ENCODE peak calls at places on chromosomes 6 and 20, in five cellular contexts. U is HFFc6, V is RWPE1, A is sigmoid colon, R is WERI-Rb-1. I is an unnamed sample.

GRCh38 chr6:138307816-138308727 is 69.6 kb upstream of the SMIM28 start:
- DNase-seq in R (no peak), A (peak; percentile 79), V (no peak), U (peak; percentile 56), I (no peak)

GRCh38 chr20:23630392-23630849 is 7.3 kb downstream of the CST3 start:
- DNase-seq in V (no peak), R (no peak), A (no peak), U (no peak), I (no peak)

GRCh38 chr6:63114610-63115009 is 96.7 kb upstream of the FKBP1C start:
- DNase-seq in V (no peak), A (no peak), R (no peak), U (no peak), I (no peak)

GRCh38 chr20:57622579-57623381 is 2.6 kb upstream of the ZBP1 start:
- DNase-seq in U (peak; percentile 39), A (no peak), R (peak; percentile 75), V (peak; percentile 99), I (peak; percentile 97)

GRCh38 chr6:38150681-38151296 is 331.3 kb downstream of the ZFAND3 start:
- DNase-seq in A (no peak), V (no peak), U (no peak), R (no peak), I (no peak)

GRCh38 chr6:106194949-106195919 is 109.1 kb downstream of the PRDM1 start:
- DNase-seq in R (no peak), U (peak; percentile 58), A (no peak), V (peak; percentile 72), I (peak; percentile 99)

GRCh38 chr20:58696411-58696961 is 3.9 kb downstream of the NPEPL1 start:
- DNase-seq in U (no peak), V (no peak), A (peak; percentile 59), R (no peak), I (no peak)

GRCh38 chr6:155782320-155782730 is 326.7 kb upstream of the NOX3 start:
- DNase-seq in A (no peak), U (peak; percentile 94), R (no peak), V (peak; percentile 24), I (peak; percentile 99)

GRCh38 chr20:4666001-4666470 is 55.7 kb upstream of the PRND start:
- DNase-seq in V (peak; percentile 42), U (peak; percentile 89), A (no peak), R (no peak), I (peak; percentile 83)

GRCh38 chr6:148298683-148299082 is 44.0 kb upstream of the SASH1 start:
- DNase-seq in U (no peak), A (no peak), R (no peak), V (no peak), I (no peak)

GRCh38 chr6:38056361-38056760 is 236.8 kb downstream of the ZFAND3 start:
- DNase-seq in V (no peak), A (no peak), R (no peak), U (no peak), I (no peak)

GRCh38 chr20:58650776-58651547 is at the start of gene STX16:
- DNase-seq in R (peak; percentile 90), A (peak; percentile 95), U (peak; percentile 86), V (peak; percentile 100), I (peak; percentile 90)

GRCh38 chr6:61586934-61587537 is 699.0 kb downstream of the KHDRBS2 start:
- DNase-seq in U (no peak), V (no peak), R (no peak), A (no peak), I (no peak)

GRCh38 chr6:95847061-95847460 is 168.7 kb upstream of the FUT9 start:
- DNase-seq in V (no peak), A (no peak), R (no peak), U (no peak), I (no peak)

GRCh38 chr20:25369529-25369928 is 21.1 kb downstream of the ABHD12 start:
- DNase-seq in U (no peak), V (no peak), R (no peak), A (no peak), I (no peak)

GRCh38 chr6:147802400-147802799 is 293.9 kb downstream of the SAMD5 start:
- DNase-seq in U (no peak), R (no peak), V (no peak), A (no peak), I (no peak)

GRCh38 chr6:33959661-33960344 is 156.0 kb upstream of the MLN start:
- DNase-seq in A (no peak), U (no peak), V (peak; percentile 67), R (peak; percentile 11), I (peak; percentile 21)

GRCh38 chr6:14694308-14694707 is 551.6 kb upstream of the JARID2 start:
- DNase-seq in U (no peak), R (no peak), A (no peak), V (no peak), I (no peak)

GRCh38 chr20:62311150-62311549 is 8.4 kb downstream of the ADRM1 start:
- DNase-seq in V (no peak), A (no peak), U (no peak), R (no peak), I (no peak)

GRCh38 chr20:50385733-50386640 is 124.2 kb upstream of the PTPN1 start:
- DNase-seq in R (no peak), V (no peak), A (no peak), U (no peak), I (no peak)

GRCh38 chr6:81800666-81801065 is 48.2 kb upstream of the TENT5A start:
- DNase-seq in V (no peak), R (no peak), A (no peak), U (no peak), I (no peak)

GRCh38 chr6:55449219-55449618 is 122.0 kb downstream of the GFRAL start:
- DNase-seq in A (no peak), U (no peak), V (no peak), R (peak; percentile 27), I (no peak)

GRCh38 chr6:89853068-89853467 is 23.4 kb downstream of the CASP8AP2 start:
- DNase-seq in U (peak; percentile 57), V (no peak), R (no peak), A (no peak), I (no peak)

GRCh38 chr6:31128093-31128676 is 7.9 kb upstream of the CDSN start:
- DNase-seq in R (peak; percentile 89), A (no peak), U (no peak), V (peak; percentile 53), I (no peak)

GRCh38 chr6:146650799-146651481 is 52.2 kb downstream of the ADGB start:
- DNase-seq in R (no peak), V (peak; percentile 2), A (no peak), U (no peak), I (peak; percentile 17)

GRCh38 chr6:6843057-6843627 is 254.6 kb downstream of the LY86 start:
- DNase-seq in R (no peak), V (peak; percentile 75), U (peak; percentile 26), A (no peak), I (peak; percentile 62)

GRCh38 chr20:4795394-4795793 is 73.7 kb downstream of the PRND start:
- DNase-seq in R (no peak), V (peak; percentile 51), A (no peak), U (peak; percentile 53), I (peak; percentile 44)

GRCh38 chr6:22828179-22829062 is 259.1 kb downstream of the HDGFL1 start:
- DNase-seq in R (peak; percentile 80), V (peak; percentile 88), U (peak; percentile 86), A (no peak), I (peak; percentile 97)

GRCh38 chr20:50799176-50799889 is 4.5 kb downstream of the BCAS4 start:
- DNase-seq in R (no peak), V (no peak), A (no peak), U (no peak), I (no peak)

GRCh38 chr6:33905081-33905609 is 101.3 kb upstream of the MLN start:
- DNase-seq in A (no peak), V (no peak), R (no peak), U (no peak), I (no peak)

GRCh38 chr20:54165014-54165413 is 8.8 kb downstream of the CYP24A1 start:
- DNase-seq in U (no peak), V (no peak), R (no peak), A (no peak), I (no peak)

GRCh38 chr20:53021934-53022333 is 49.8 kb downstream of the TSHZ2 start:
- DNase-seq in A (no peak), R (no peak), U (no peak), V (peak; percentile 54), I (no peak)

GRCh38 chr6:1798303-1798964 is 188.7 kb downstream of the FOXC1 start:
- DNase-seq in V (no peak), A (no peak), U (no peak), R (no peak), I (no peak)

GRCh38 chr6:159720708-159721107 is 6.6 kb upstream of the WTAP start:
- DNase-seq in V (peak; percentile 59), U (no peak), A (no peak), R (peak; percentile 18), I (no peak)

GRCh38 chr6:55293116-55293515 is 34.2 kb upstream of the GFRAL start:
- DNase-seq in U (peak; percentile 11), A (no peak), V (peak; percentile 3), R (no peak), I (no peak)

GRCh38 chr6:21005816-21006553 is 471.7 kb downstream of the CDKAL1 start:
- DNase-seq in R (no peak), A (no peak), V (peak; percentile 84), U (peak; percentile 84), I (peak; percentile 84)

GRCh38 chr6:143514996-143515760 is 3.7 kb upstream of the FUCA2 start:
- DNase-seq in V (no peak), R (no peak), U (no peak), A (peak; percentile 66), I (no peak)

GRCh38 chr6:150584596-150584995 is 15.1 kb upstream of the PLEKHG1 start:
- DNase-seq in U (no peak), R (no peak), A (no peak), V (no peak), I (peak; percentile 34)

GRCh38 chr6:100517633-100518032 is 52.9 kb upstream of the SIM1 start:
- DNase-seq in U (no peak), V (no peak), R (no peak), A (no peak), I (no peak)

DNA sequence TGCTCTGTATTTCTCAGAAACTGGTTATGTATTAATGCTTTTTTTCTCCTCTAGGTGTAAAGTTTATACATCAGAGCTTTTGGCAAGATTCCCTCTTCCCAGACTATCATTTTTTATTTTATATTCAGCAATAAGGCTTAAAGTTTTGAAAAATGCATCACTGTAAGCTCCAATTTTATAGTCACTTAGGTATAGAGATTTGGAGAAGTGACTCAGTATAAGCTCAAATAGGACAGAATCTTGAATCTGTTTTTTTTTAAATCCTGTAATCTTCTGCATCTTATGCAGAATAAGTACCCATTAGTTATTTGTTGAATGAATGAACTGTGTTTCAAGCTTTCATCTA is 1.0 kb downstream of the NCOA7 start:
- DNase-seq in V (no peak), R (no peak), A (no peak), U (no peak), I (no peak)
- TF ChIP-seq CTCF in V (peak; percentile 45), R (no peak), A (no peak), U (peak; percentile 12), I (no peak)

GRCh38 chr20:17611290-17611539 is 41.3 kb downstream of the DSTN start:
- DNase-seq in A (no peak), R (no peak), U (no peak), V (no peak), I (no peak)
- TF ChIP-seq CTCF in A (no peak), R (no peak), U (no peak), V (no peak), I (no peak)

GRCh38 chr6:130296854-130297253 is 69.0 kb upstream of the TMEM200A start:
- DNase-seq in V (no peak), U (no peak), R (no peak), A (no peak), I (no peak)
- TF ChIP-seq CTCF in V (no peak), U (peak; percentile 23), R (peak; percentile 19), A (no peak), I (peak; percentile 33)

GRCh38 chr6:41191569-41191968 is 9.4 kb downstream of the TREML2 start:
- DNase-seq in R (peak; percentile 65), A (no peak), U (no peak), V (no peak), I (no peak)
- TF ChIP-seq CTCF in R (peak; percentile 96), A (no peak), U (peak; percentile 77), V (no peak), I (peak; percentile 55)

I was measured in foreskin keratinocyte.